ENCODE peak calls at places on chromosomes 16 and 17, in nine cellular contexts. M is NCI-H1436, Z is EH, J is GM04504, Y is ecto neural progenitor cell, D is activated gamma-delta T cell, H is fibroblast of pulmonary artery, B is GM12865, S is left cardiac atrium. K is an unnamed sample.

GRCh38 chr17:82863941-82864720 is 24.3 kb upstream of the ZNF750 start:
- DNase-seq in H (peak; percentile 51), M (no peak), D (peak; percentile 55), Z (peak; percentile 89), Y (no peak), B (peak; percentile 97), J (peak; percentile 77), S (no peak), K (peak; percentile 45)

GRCh38 chr17:32671891-32672290 is 185.1 kb downstream of the CDK5R1 start:
- DNase-seq in M (no peak), J (no peak), H (peak; percentile 4), D (no peak), S (peak; percentile 66), B (no peak), Z (no peak), Y (no peak), K (peak; percentile 49)

GRCh38 chr16:50154369-50154947 is 1.4 kb downstream of the TENT4B start:
- DNase-seq in D (no peak), M (no peak), B (peak; percentile 34), Y (no peak), S (no peak), H (no peak), J (no peak), Z (peak; percentile 30), K (peak; percentile 31)

GRCh38 chr17:62905233-62905632 is 60.8 kb upstream of the TANC2 start:
- DNase-seq in S (no peak), D (no peak), H (no peak), B (no peak), Y (no peak), J (no peak), Z (no peak), M (no peak), K (no peak)

GRCh38 chr16:81165411-81166097 is 69.4 kb upstream of the GCSH start:
- DNase-seq in H (no peak), Z (no peak), S (no peak), D (no peak), M (no peak), J (no peak), Y (no peak), B (no peak), K (no peak)

GRCh38 chr17:29977836-29978235 is 36.4 kb downstream of the EFCAB5 start:
- DNase-seq in B (no peak), D (no peak), H (peak; percentile 65), M (no peak), J (peak; percentile 22), Y (no peak), S (no peak), Z (peak; percentile 63), K (no peak)

GRCh38 chr17:27475070-27475673 is 18.9 kb downstream of the KSR1 start:
- DNase-seq in S (no peak), Y (no peak), H (no peak), B (no peak), Z (no peak), M (no peak), J (no peak), D (no peak), K (no peak)

GRCh38 chr16:65032397-65032796 is 89.5 kb downstream of the CDH11 start:
- DNase-seq in B (no peak), H (no peak), D (no peak), M (no peak), Z (peak; percentile 44), S (no peak), J (peak; percentile 10), Y (no peak), K (no peak)

GRCh38 chr17:74749262-74750038 is 1.0 kb downstream of the NHERF1 start:
- DNase-seq in Z (peak; percentile 69), B (no peak), S (no peak), J (no peak), M (no peak), H (no peak), D (no peak), Y (peak; percentile 71), K (no peak)

GRCh38 chr17:78697122-78697845 is 84.8 kb downstream of the CYTH1 start:
- DNase-seq in Y (no peak), Z (peak; percentile 54), D (no peak), S (no peak), J (peak; percentile 15), B (peak; percentile 63), M (no peak), H (peak; percentile 39), K (no peak)

K was measured in dermis blood vessel endothelial cell.